ENCODE peak calls at places on chromosomes 1 and 21, in nine cellular contexts. One of them, this sample, is unnamed.
A peak's percentile ranks its signal among the peaks of the same experiment; 100 is the strongest.

GRCh38 chr1:201214461-201214860 is 23.8 kb downstream of the IGFN1 start:
- DNase-seq in A549: peak; percentile 33
- DNase-seq in OCI-LY7: no peak
- DNase-seq in HL-60: no peak
- DNase-seq in uterus: no peak
- DNase-seq in tibial artery: no peak
- DNase-seq in cardiac muscle cell: no peak
- DNase-seq in tibial nerve: no peak
- DNase-seq in Peyer's patch: peak; percentile 44
- DNase-seq in this sample: no peak

GRCh38 chr21:45781741-45782140 is 138.2 kb downstream of the PCBP3 start:
- DNase-seq in A549: no peak
- DNase-seq in OCI-LY7: no peak
- DNase-seq in HL-60: no peak
- DNase-seq in uterus: no peak
- DNase-seq in tibial artery: no peak
- DNase-seq in cardiac muscle cell: no peak
- DNase-seq in tibial nerve: no peak
- DNase-seq in Peyer's patch: no peak
- DNase-seq in this sample: no peak

GRCh38 chr1:162635418-162635817 is 3.2 kb downstream of the DDR2 start:
- DNase-seq in A549: no peak
- DNase-seq in OCI-LY7: no peak
- DNase-seq in HL-60: no peak
- DNase-seq in uterus: no peak
- DNase-seq in tibial artery: no peak
- DNase-seq in cardiac muscle cell: no peak
- DNase-seq in tibial nerve: no peak
- DNase-seq in Peyer's patch: no peak
- DNase-seq in this sample: no peak

GRCh38 chr1:228021526-228022030 is 14.8 kb downstream of the WNT3A start:
- DNase-seq in A549: no peak
- DNase-seq in OCI-LY7: no peak
- DNase-seq in HL-60: no peak
- DNase-seq in uterus: no peak
- DNase-seq in tibial artery: no peak
- DNase-seq in cardiac muscle cell: no peak
- DNase-seq in tibial nerve: no peak
- DNase-seq in Peyer's patch: peak; percentile 30
- DNase-seq in this sample: no peak

GRCh38 chr1:147084273-147085096 is 87.8 kb downstream of the PRKAB2 start:
- DNase-seq in A549: peak; percentile 75
- DNase-seq in OCI-LY7: peak; percentile 92
- DNase-seq in HL-60: peak; percentile 54
- DNase-seq in uterus: peak; percentile 25
- DNase-seq in tibial artery: peak; percentile 64
- DNase-seq in cardiac muscle cell: peak; percentile 81
- DNase-seq in tibial nerve: peak; percentile 44
- DNase-seq in Peyer's patch: peak; percentile 82
- DNase-seq in this sample: peak; percentile 92

GRCh38 chr1:234154320-234155251 is 218.7 kb upstream of the COA6 start:
- DNase-seq in A549: peak; percentile 51
- DNase-seq in OCI-LY7: peak; percentile 65
- DNase-seq in HL-60: peak; percentile 48
- DNase-seq in uterus: no peak
- DNase-seq in tibial artery: no peak
- DNase-seq in cardiac muscle cell: peak; percentile 78
- DNase-seq in tibial nerve: peak; percentile 34
- DNase-seq in Peyer's patch: no peak
- DNase-seq in this sample: peak; percentile 26

GRCh38 chr1:230425252-230426061 is 675 bp downstream of the PGBD5 start:
- DNase-seq in A549: no peak
- DNase-seq in OCI-LY7: no peak
- DNase-seq in HL-60: no peak
- DNase-seq in uterus: no peak
- DNase-seq in tibial artery: no peak
- DNase-seq in cardiac muscle cell: peak; percentile 51
- DNase-seq in tibial nerve: no peak
- DNase-seq in Peyer's patch: no peak
- DNase-seq in this sample: no peak

GRCh38 chr1:22089787-22090186 is 37.3 kb downstream of the CDC42 start:
- DNase-seq in A549: no peak
- DNase-seq in OCI-LY7: no peak
- DNase-seq in HL-60: peak; percentile 20
- DNase-seq in uterus: no peak
- DNase-seq in tibial artery: no peak
- DNase-seq in cardiac muscle cell: no peak
- DNase-seq in tibial nerve: no peak
- DNase-seq in Peyer's patch: no peak
- DNase-seq in this sample: no peak

GRCh38 chr1:15951341-15952153 is 24.4 kb downstream of the ZBTB17 start:
- DNase-seq in A549: no peak
- DNase-seq in OCI-LY7: no peak
- DNase-seq in HL-60: peak; percentile 28
- DNase-seq in uterus: no peak
- DNase-seq in tibial artery: no peak
- DNase-seq in cardiac muscle cell: no peak
- DNase-seq in tibial nerve: no peak
- DNase-seq in Peyer's patch: peak; percentile 56
- DNase-seq in this sample: no peak

GRCh38 chr21:42574234-42575027 is 60.8 kb downstream of the SLC37A1 start:
- DNase-seq in A549: no peak
- DNase-seq in OCI-LY7: no peak
- DNase-seq in HL-60: no peak
- DNase-seq in uterus: peak; percentile 7
- DNase-seq in tibial artery: no peak
- DNase-seq in cardiac muscle cell: peak; percentile 32
- DNase-seq in tibial nerve: no peak
- DNase-seq in Peyer's patch: peak; percentile 39
- DNase-seq in this sample: no peak

GRCh38 chr1:156496211-156496761 is 4.3 kb downstream of the MEF2D start:
- DNase-seq in A549: no peak
- DNase-seq in OCI-LY7: peak; percentile 73
- DNase-seq in HL-60: no peak
- DNase-seq in uterus: peak; percentile 33
- DNase-seq in tibial artery: no peak
- DNase-seq in cardiac muscle cell: no peak
- DNase-seq in tibial nerve: no peak
- DNase-seq in Peyer's patch: no peak
- DNase-seq in this sample: no peak

GRCh38 chr21:36945496-36946138 is 20.9 kb downstream of the HLCS start:
- DNase-seq in A549: no peak
- DNase-seq in OCI-LY7: no peak
- DNase-seq in HL-60: no peak
- DNase-seq in uterus: no peak
- DNase-seq in tibial artery: no peak
- DNase-seq in cardiac muscle cell: no peak
- DNase-seq in tibial nerve: no peak
- DNase-seq in Peyer's patch: no peak
- DNase-seq in this sample: no peak

GRCh38 chr1:11690132-11690668 is 1.3 kb upstream of the DRAXIN start:
- DNase-seq in A549: no peak
- DNase-seq in OCI-LY7: no peak
- DNase-seq in HL-60: no peak
- DNase-seq in uterus: no peak
- DNase-seq in tibial artery: no peak
- DNase-seq in cardiac muscle cell: no peak
- DNase-seq in tibial nerve: no peak
- DNase-seq in Peyer's patch: no peak
- DNase-seq in this sample: no peak
- H3K4me3 ChIP-seq in A549: no peak overlapping the region
- H3K4me3 ChIP-seq in OCI-LY7: no peak overlapping the region
- H3K4me3 ChIP-seq in HL-60: no peak overlapping the region
- H3K4me3 ChIP-seq in uterus: no peak overlapping the region
- H3K4me3 ChIP-seq in tibial artery: no peak overlapping the region
- H3K4me3 ChIP-seq in cardiac muscle cell: peak overlapping the region; percentile 58
- H3K4me3 ChIP-seq in tibial nerve: no peak overlapping the region
- H3K4me3 ChIP-seq in Peyer's patch: no peak overlapping the region
- H3K4me3 ChIP-seq in this sample: no peak overlapping the region

GRCh38 chr1:161013104-161013590 is 7.8 kb downstream of the F11R start:
- DNase-seq in A549: no peak
- DNase-seq in OCI-LY7: no peak
- DNase-seq in HL-60: no peak
- DNase-seq in uterus: no peak
- DNase-seq in tibial artery: no peak
- DNase-seq in cardiac muscle cell: no peak
- DNase-seq in tibial nerve: no peak
- DNase-seq in Peyer's patch: no peak
- DNase-seq in this sample: no peak

GRCh38 chr1:161012420-161012819 is 8.5 kb downstream of the F11R start:
- DNase-seq in A549: no peak
- DNase-seq in OCI-LY7: no peak
- DNase-seq in HL-60: no peak
- DNase-seq in uterus: no peak
- DNase-seq in tibial artery: no peak
- DNase-seq in cardiac muscle cell: no peak
- DNase-seq in tibial nerve: no peak
- DNase-seq in Peyer's patch: no peak
- DNase-seq in this sample: no peak

GRCh38 chr1:161009602-161010211 is 11.2 kb downstream of the F11R start:
- DNase-seq in A549: no peak
- DNase-seq in OCI-LY7: no peak
- DNase-seq in HL-60: no peak
- DNase-seq in uterus: no peak
- DNase-seq in tibial artery: no peak
- DNase-seq in cardiac muscle cell: no peak
- DNase-seq in tibial nerve: no peak
- DNase-seq in Peyer's patch: no peak
- DNase-seq in this sample: no peak

GRCh38 chr1:161017756-161018630 is 3.0 kb downstream of the F11R start:
- DNase-seq in A549: no peak
- DNase-seq in OCI-LY7: no peak
- DNase-seq in HL-60: peak; percentile 62
- DNase-seq in uterus: no peak
- DNase-seq in tibial artery: no peak
- DNase-seq in cardiac muscle cell: no peak
- DNase-seq in tibial nerve: no peak
- DNase-seq in Peyer's patch: no peak
- DNase-seq in this sample: no peak

GRCh38 chr1:161013591-161014513 is 7.1 kb downstream of the F11R start:
- DNase-seq in A549: peak; percentile 92
- DNase-seq in OCI-LY7: peak; percentile 88
- DNase-seq in HL-60: peak; percentile 99
- DNase-seq in uterus: peak; percentile 77
- DNase-seq in tibial artery: peak; percentile 83
- DNase-seq in cardiac muscle cell: no peak
- DNase-seq in tibial nerve: peak; percentile 78
- DNase-seq in Peyer's patch: peak; percentile 97
- DNase-seq in this sample: peak; percentile 77
- TF ChIP-seq CTCF in A549: no peak
- TF ChIP-seq CTCF in OCI-LY7: no peak
- TF ChIP-seq CTCF in HL-60: no peak
- TF ChIP-seq CTCF in uterus: no peak
- TF ChIP-seq CTCF in tibial artery: no peak
- TF ChIP-seq CTCF in cardiac muscle cell: no peak
- TF ChIP-seq CTCF in tibial nerve: no peak
- TF ChIP-seq CTCF in Peyer's patch: no peak
- TF ChIP-seq CTCF in this sample: no peak

DNA sequence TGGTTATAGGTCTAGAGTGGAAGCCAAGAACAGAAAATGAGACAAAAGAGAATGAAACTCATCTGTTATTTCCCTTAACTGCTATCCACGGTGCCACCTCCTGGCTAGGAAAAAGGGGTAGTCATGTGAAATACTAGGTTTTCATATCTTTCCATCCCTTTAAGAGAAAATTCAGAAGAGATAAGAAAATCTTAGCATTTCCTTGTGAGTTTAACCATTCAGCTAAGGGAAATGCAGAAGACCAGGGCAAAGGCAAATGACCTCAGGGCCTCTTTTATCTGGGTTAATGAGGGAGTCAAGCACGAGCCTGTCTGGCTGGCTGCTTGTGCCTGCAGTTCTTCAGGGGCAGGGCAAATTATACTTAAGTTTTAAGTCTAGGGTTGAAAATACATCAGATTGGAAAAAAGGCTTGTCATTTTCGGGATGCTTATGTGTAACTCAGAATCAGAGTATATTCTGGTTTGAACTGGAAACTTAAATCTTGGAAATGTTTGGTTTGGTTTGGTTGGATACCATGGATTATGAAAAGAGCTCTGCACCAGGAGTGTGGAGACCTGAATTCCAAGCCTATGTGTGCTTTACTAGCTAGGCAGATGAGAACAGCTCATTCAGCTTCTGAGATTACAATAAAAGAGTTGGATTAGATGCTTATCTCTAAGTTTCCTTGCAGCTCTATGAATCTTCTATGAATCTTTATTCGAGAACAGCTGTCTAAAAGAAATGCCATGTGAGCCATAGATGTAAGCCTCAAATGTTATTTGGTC is 19.9 kb downstream of the NIBAN1 start:
- DNase-seq in A549: no peak
- DNase-seq in OCI-LY7: no peak
- DNase-seq in HL-60: no peak
- DNase-seq in uterus: no peak
- DNase-seq in tibial artery: no peak
- DNase-seq in cardiac muscle cell: peak; percentile 11
- DNase-seq in tibial nerve: no peak
- DNase-seq in Peyer's patch: no peak
- DNase-seq in this sample: no peak
- H3K4me3 ChIP-seq in A549: no peak overlapping the region
- H3K4me3 ChIP-seq in OCI-LY7: no peak overlapping the region
- H3K4me3 ChIP-seq in HL-60: no peak overlapping the region
- H3K4me3 ChIP-seq in uterus: no peak overlapping the region
- H3K4me3 ChIP-seq in tibial artery: no peak overlapping the region
- H3K4me3 ChIP-seq in cardiac muscle cell: no peak overlapping the region
- H3K4me3 ChIP-seq in tibial nerve: no peak overlapping the region
- H3K4me3 ChIP-seq in Peyer's patch: no peak overlapping the region
- H3K4me3 ChIP-seq in this sample: no peak overlapping the region

DNA sequence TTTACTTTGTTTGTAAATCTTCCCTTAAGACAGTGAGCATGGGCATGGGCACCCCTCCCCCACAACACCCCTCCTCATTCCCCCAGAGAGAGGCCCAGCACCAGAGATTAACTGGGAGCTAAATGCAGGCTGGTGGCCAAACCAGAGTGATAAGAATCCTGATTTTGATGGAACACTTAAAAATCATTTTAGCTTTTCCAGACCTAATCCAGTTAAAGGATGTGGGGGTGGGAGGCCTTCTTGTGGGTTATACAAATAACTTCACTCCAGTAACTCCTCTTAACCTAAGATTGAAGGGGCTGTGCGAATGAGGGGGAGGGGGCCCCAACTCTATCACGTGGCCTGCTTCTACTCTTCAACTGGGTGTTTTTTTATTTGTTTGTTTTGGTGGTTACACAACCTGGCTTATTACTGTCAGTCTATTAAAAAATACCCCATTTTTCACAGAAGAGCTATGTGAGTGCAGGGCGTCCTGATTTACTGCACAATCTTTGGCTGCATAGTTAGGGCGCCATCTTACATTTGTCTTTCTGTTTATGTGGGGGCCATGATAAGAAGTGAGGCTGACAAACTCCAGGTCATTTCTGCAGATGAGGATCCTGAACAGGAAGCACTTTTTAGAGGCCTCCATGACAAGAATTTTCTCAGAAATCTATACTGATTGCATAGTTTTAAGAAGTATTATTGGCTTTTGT is 398.1 kb upstream of the LYPLAL1 start:
- DNase-seq in A549: no peak
- DNase-seq in OCI-LY7: no peak
- DNase-seq in HL-60: no peak
- DNase-seq in uterus: no peak
- DNase-seq in tibial artery: no peak
- DNase-seq in cardiac muscle cell: peak; percentile 72
- DNase-seq in tibial nerve: no peak
- DNase-seq in Peyer's patch: no peak
- DNase-seq in this sample: no peak
- TF ChIP-seq CTCF in A549: no peak
- TF ChIP-seq CTCF in OCI-LY7: no peak
- TF ChIP-seq CTCF in HL-60: no peak
- TF ChIP-seq CTCF in uterus: no peak
- TF ChIP-seq CTCF in tibial artery: no peak
- TF ChIP-seq CTCF in cardiac muscle cell: no peak
- TF ChIP-seq CTCF in tibial nerve: no peak
- TF ChIP-seq CTCF in Peyer's patch: no peak
- TF ChIP-seq CTCF in this sample: no peak